ENCODE peak calls at places on chromosomes 5 and 9, in five cellular contexts. E is NCI-H446 treated with DMSO at 0.1 percent for 48 hours, H is iPS-NIHi11, L is left kidney, F is vagina. A is an unnamed sample.

GRCh38 chr9:3498691-3499090 is 27.1 kb downstream of the RFX3 start:
- DNase-seq in H (no peak), F (no peak), E (no peak), L (peak), A (no peak)

GRCh38 chr5:105952875-105953274 is 1717.9 kb downstream of the EFNA5 start:
- DNase-seq in L (no peak), F (no peak), E (peak), H (no peak), A (no peak)

GRCh38 chr5:148641735-148642134 is 12.6 kb downstream of the HTR4 start:
- DNase-seq in F (no peak), E (no peak), L (no peak), H (no peak), A (no peak)

GRCh38 chr9:120257483-120257882 is 322.5 kb downstream of the CDK5RAP2 start:
- DNase-seq in F (no peak), L (no peak), E (no peak), H (no peak), A (no peak)

GRCh38 chr5:116084891-116085715 is at the start of gene COMMD10:
- DNase-seq in H (peak), E (peak), L (peak), F (no peak), A (peak)

GRCh38 chr5:145943674-145944121 is 7.3 kb downstream of the SH3RF2 start:
- DNase-seq in E (no peak), L (no peak), H (no peak), F (no peak), A (no peak)

GRCh38 chr5:111461934-111462333 is 50.4 kb downstream of the STARD4 start:
- DNase-seq in F (no peak), H (no peak), L (no peak), E (no peak), A (no peak)

GRCh38 chr5:149063901-149064478 is 1.1 kb upstream of the SH3TC2 start:
- DNase-seq in H (no peak), L (no peak), F (no peak), E (no peak), A (no peak)

GRCh38 chr5:179801304-179802206 is 5.1 kb downstream of the MGAT4B start:
- DNase-seq in F (no peak), E (no peak), L (peak), H (peak), A (peak)